ENCODE peak calls at places on chromosomes 1 and 21, in five cellular contexts. O is HepG2, K is SK-N-SH, P is HCT116, Z is GM12878. C is an unnamed sample.

GRCh38 chr1:17919525-17920439 is 164.6 kb downstream of the ACTL8 start:
- DNase-seq in O (no peak), K (peak), P (peak), Z (no peak), C (peak)

GRCh38 chr1:155241069-155241679 is 14.1 kb downstream of the ENTREP3 start:
- DNase-seq in O (peak), K (peak), P (peak), Z (no peak), C (peak)

GRCh38 chr1:109252167-109252892 is 3.0 kb downstream of the CELSR2 start:
- DNase-seq in O (no peak), K (peak), P (no peak), Z (no peak), C (no peak)

GRCh38 chr1:38446936-38447335 is 400.3 kb upstream of the POU3F1 start:
- DNase-seq in O (no peak), K (no peak), P (no peak), Z (no peak), C (no peak)

GRCh38 chr1:43525995-43526394 is 4.7 kb upstream of the PTPRF start:
- DNase-seq in O (no peak), K (no peak), P (peak), Z (no peak), C (no peak)

GRCh38 chr1:45365051-45365450 is 24.8 kb upstream of the MUTYH start:
- DNase-seq in O (no peak), K (no peak), P (no peak), Z (no peak), C (no peak)

GRCh38 chr1:187985897-187986654 is 1157.3 kb downstream of the PLA2G4A start:
- DNase-seq in O (no peak), K (no peak), P (no peak), Z (peak), C (no peak)

GRCh38 chr1:231027136-231027925 is 12.7 kb downstream of the FAM89A start:
- DNase-seq in O (peak), K (no peak), P (no peak), Z (no peak), C (no peak)

GRCh38 chr1:182617734-182618288 is 13.6 kb upstream of the RGS16 start:
- DNase-seq in O (no peak), K (no peak), P (peak), Z (no peak), C (no peak)

GRCh38 chr1:194117582-194117981 is 931.2 kb upstream of the B3GALT2 start:
- DNase-seq in O (peak), K (peak), P (no peak), Z (no peak), C (peak)

GRCh38 chr1:29974345-29974744 is 738.0 kb downstream of the PTPRU start:
- DNase-seq in O (peak), K (no peak), P (peak), Z (no peak), C (no peak)

GRCh38 chr1:5632226-5632625 is 360.0 kb downstream of the NPHP4 start:
- DNase-seq in O (no peak), K (no peak), P (no peak), Z (no peak), C (no peak)

GRCh38 chr1:93694833-93695232 is 13.2 kb upstream of the BCAR3 start:
- DNase-seq in O (no peak), K (no peak), P (no peak), Z (no peak), C (no peak)

GRCh38 chr1:60035925-60036324 is 37.6 kb downstream of the C1orf87 start:
- DNase-seq in O (peak), K (no peak), P (no peak), Z (no peak), C (no peak)

GRCh38 chr1:53783056-53783455 is 44.1 kb upstream of the GLIS1 start:
- DNase-seq in O (no peak), K (no peak), P (no peak), Z (no peak), C (no peak)
- TF ChIP-seq ZBTB33 in O (no peak), K (no peak), P (no peak), Z (no peak), C (no peak)

DNA sequence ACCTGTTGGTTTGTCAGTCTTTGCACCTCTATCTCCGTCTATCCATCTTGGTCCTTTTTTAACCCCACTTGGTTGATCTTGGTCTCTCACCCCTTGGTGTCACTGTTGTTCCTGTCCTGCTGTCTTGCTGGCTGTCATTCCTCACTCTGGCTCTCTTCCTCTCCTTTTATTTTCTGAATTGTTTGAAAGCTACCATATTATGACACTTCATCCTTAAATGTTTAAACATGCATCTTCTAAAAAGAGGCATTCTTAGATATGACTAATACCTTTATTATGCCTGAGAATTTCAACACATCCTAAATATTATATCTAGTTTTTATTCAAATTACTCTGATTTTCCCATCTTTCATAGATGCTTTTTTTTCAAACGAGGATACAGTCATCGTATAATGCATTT is 37.0 kb downstream of the BACH1 start:
- DNase-seq in O (no peak), K (no peak), P (no peak), Z (no peak), C (no peak)
- TF ChIP-seq CTCF in O (no peak), K (peak), P (no peak), Z (no peak), C (peak)

GRCh38 chr1:54273837-54274192 is 73.8 kb downstream of the MRPL37 start:
- DNase-seq in O (no peak), K (peak), P (no peak), Z (no peak), C (peak)
- TF ChIP-seq ZBTB33 in O (no peak), K (no peak), P (no peak), Z (no peak), C (no peak)

GRCh38 chr1:54274448-54274847 is 74.5 kb downstream of the MRPL37 start:
- DNase-seq in O (no peak), K (no peak), P (no peak), Z (no peak), C (no peak)

GRCh38 chr1:54273092-54273836 is 73.3 kb downstream of the MRPL37 start:
- DNase-seq in O (no peak), K (peak), P (no peak), Z (peak), C (peak)

GRCh38 chr1:54276617-54277450 is 76.9 kb downstream of the MRPL37 start:
- DNase-seq in O (peak), K (no peak), P (no peak), Z (no peak), C (no peak)

GRCh38 chr1:54274881-54275280 is 74.9 kb downstream of the MRPL37 start:
- DNase-seq in O (no peak), K (no peak), P (no peak), Z (no peak), C (no peak)

DNA sequence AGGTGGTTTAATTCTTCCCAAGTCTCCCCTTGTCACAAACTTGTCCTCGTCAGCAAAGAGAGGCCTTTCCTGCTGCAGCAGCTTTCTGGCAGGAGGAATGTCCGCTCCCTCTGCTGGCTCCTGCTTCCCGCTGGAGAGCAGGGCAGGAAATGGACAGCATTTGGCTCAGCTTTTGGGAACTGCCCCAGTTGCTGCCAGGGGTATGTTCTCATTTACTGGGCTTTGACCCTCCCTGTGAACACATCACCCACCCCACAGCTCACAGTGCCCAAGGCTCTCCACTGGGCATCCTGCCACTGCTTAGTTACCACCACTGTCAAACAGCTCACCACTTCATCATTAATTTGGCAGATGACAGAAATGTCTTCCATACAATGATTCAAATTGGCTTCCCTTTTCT is 75.4 kb downstream of the MRPL37 start:
- DNase-seq in O (no peak), K (no peak), P (no peak), Z (no peak), C (no peak)
- TF ChIP-seq CTCF in O (no peak), K (no peak), P (no peak), Z (no peak), C (no peak)

GRCh38 chr21:37503848-37504467 is 137.4 kb downstream of the DYRK1A start:
- DNase-seq in O (peak), K (no peak), P (no peak), Z (no peak), C (no peak)
- TF ChIP-seq ZBTB33 in O (no peak), K (no peak), P (no peak), Z (no peak), C (no peak)

GRCh38 chr1:219876798-219877209 is 51.6 kb downstream of the SLC30A10 start:
- DNase-seq in O (peak), K (no peak), P (peak), Z (no peak), C (peak)
- TF ChIP-seq CTCF in O (peak), K (peak), P (peak), Z (peak), C (peak)

DNA sequence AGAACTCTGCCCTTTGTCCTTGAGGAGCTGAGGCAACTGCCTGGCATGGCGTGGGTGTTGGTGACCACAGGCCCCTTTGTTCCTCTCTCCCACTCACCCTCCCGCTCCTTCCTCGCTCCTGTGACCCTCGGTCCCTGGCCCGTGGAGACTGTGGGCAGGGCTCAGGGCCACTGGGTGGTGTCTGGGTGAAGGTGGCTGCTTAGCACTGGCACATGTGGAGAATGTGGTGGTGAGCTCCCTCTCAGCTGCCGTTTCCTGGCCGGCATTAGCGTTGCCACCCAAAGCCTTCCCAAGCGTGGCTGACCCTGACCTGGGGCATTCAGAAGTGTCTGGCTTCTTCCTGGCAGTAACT is 50.4 kb downstream of the NENF start:
- DNase-seq in O (no peak), K (no peak), P (no peak), Z (no peak), C (no peak)
- TF ChIP-seq ZBTB33 in O (no peak), K (no peak), P (no peak), Z (no peak), C (no peak)

GRCh38 chr1:23958810-23959460 is 693 bp upstream of the PNRC2 start:
- DNase-seq in O (peak), K (peak), P (peak), Z (peak), C (peak)
- TF ChIP-seq CTCF in O (peak), K (peak), P (peak), Z (peak), C (peak)

GRCh38 chr1:180530501-180530900 is 28.1 kb upstream of the ACBD6 start:
- DNase-seq in O (peak), K (no peak), P (no peak), Z (no peak), C (no peak)

GRCh38 chr1:180525696-180526000 is 23.3 kb upstream of the ACBD6 start:
- DNase-seq in O (no peak), K (peak), P (no peak), Z (no peak), C (no peak)

GRCh38 chr1:180524915-180525695 is 22.7 kb upstream of the ACBD6 start:
- DNase-seq in O (no peak), K (no peak), P (no peak), Z (no peak), C (no peak)

GRCh38 chr1:180527270-180527669 is 24.9 kb upstream of the ACBD6 start:
- DNase-seq in O (peak), K (no peak), P (no peak), Z (no peak), C (peak)

GRCh38 chr1:180528868-180529470 is 26.6 kb upstream of the ACBD6 start:
- DNase-seq in O (no peak), K (no peak), P (no peak), Z (no peak), C (no peak)
- TF ChIP-seq ZBTB33 in O (no peak), K (no peak), P (no peak), Z (no peak), C (no peak)